ENCODE peak calls at places on chromosome 6, in ten cellular contexts. One of them, this sample, is unnamed.

GRCh38 chr6:121851056-121851455 is 415.6 kb downstream of the GJA1 start:
- DNase-seq in effector memory CD4-positive, alpha-beta T cell: no peak
- DNase-seq in fibroblast of lung: peak
- DNase-seq in trophoblast cell: no peak
- DNase-seq in left ventricle myocardium inferior: no peak
- DNase-seq in CD8-positive, alpha-beta memory T cell: no peak
- DNase-seq in fibroblast of pulmonary artery: no peak
- DNase-seq in fibroblast of mammary gland: no peak
- DNase-seq in WERI-Rb-1: peak
- DNase-seq in aorta: no peak
- DNase-seq in this sample: peak

GRCh38 chr6:17015551-17016381 is 86.1 kb upstream of the STMND1 start:
- DNase-seq in fibroblast of pulmonary artery: peak
- DNase-seq in CD8-positive, alpha-beta memory T cell: peak
- DNase-seq in fibroblast of lung: peak
- DNase-seq in fibroblast of mammary gland: no peak
- DNase-seq in left ventricle myocardium inferior: peak
- DNase-seq in effector memory CD4-positive, alpha-beta T cell: no peak
- DNase-seq in trophoblast cell: no peak
- DNase-seq in aorta: peak
- DNase-seq in WERI-Rb-1: no peak
- DNase-seq in this sample: no peak

GRCh38 chr6:4522453-4522852 is 253.8 kb upstream of the CDYL start:
- DNase-seq in fibroblast of mammary gland: no peak
- DNase-seq in left ventricle myocardium inferior: no peak
- DNase-seq in CD8-positive, alpha-beta memory T cell: no peak
- DNase-seq in trophoblast cell: peak
- DNase-seq in fibroblast of lung: no peak
- DNase-seq in WERI-Rb-1: no peak
- DNase-seq in aorta: no peak
- DNase-seq in effector memory CD4-positive, alpha-beta T cell: no peak
- DNase-seq in fibroblast of pulmonary artery: no peak
- DNase-seq in this sample: no peak

GRCh38 chr6:56806368-56806767 is 148.5 kb upstream of the BEND6 start:
- DNase-seq in CD8-positive, alpha-beta memory T cell: no peak
- DNase-seq in left ventricle myocardium inferior: no peak
- DNase-seq in fibroblast of pulmonary artery: no peak
- DNase-seq in effector memory CD4-positive, alpha-beta T cell: no peak
- DNase-seq in fibroblast of mammary gland: no peak
- DNase-seq in trophoblast cell: no peak
- DNase-seq in aorta: no peak
- DNase-seq in WERI-Rb-1: no peak
- DNase-seq in fibroblast of lung: no peak
- DNase-seq in this sample: no peak

GRCh38 chr6:131101911-131102680 is 33.2 kb upstream of the AKAP7 start:
- DNase-seq in aorta: no peak
- DNase-seq in fibroblast of lung: peak
- DNase-seq in trophoblast cell: peak
- DNase-seq in fibroblast of pulmonary artery: no peak
- DNase-seq in effector memory CD4-positive, alpha-beta T cell: no peak
- DNase-seq in fibroblast of mammary gland: no peak
- DNase-seq in CD8-positive, alpha-beta memory T cell: no peak
- DNase-seq in left ventricle myocardium inferior: no peak
- DNase-seq in WERI-Rb-1: no peak
- DNase-seq in this sample: peak

GRCh38 chr6:13338038-13338437 is 9.7 kb upstream of the TBC1D7 start:
- DNase-seq in fibroblast of lung: no peak
- DNase-seq in fibroblast of mammary gland: no peak
- DNase-seq in fibroblast of pulmonary artery: no peak
- DNase-seq in aorta: no peak
- DNase-seq in trophoblast cell: no peak
- DNase-seq in WERI-Rb-1: no peak
- DNase-seq in effector memory CD4-positive, alpha-beta T cell: no peak
- DNase-seq in left ventricle myocardium inferior: no peak
- DNase-seq in CD8-positive, alpha-beta memory T cell: no peak
- DNase-seq in this sample: no peak

GRCh38 chr6:117506180-117506835 is 23.8 kb downstream of the DCBLD1 start:
- DNase-seq in fibroblast of mammary gland: peak
- DNase-seq in aorta: no peak
- DNase-seq in trophoblast cell: no peak
- DNase-seq in left ventricle myocardium inferior: no peak
- DNase-seq in fibroblast of lung: peak
- DNase-seq in effector memory CD4-positive, alpha-beta T cell: no peak
- DNase-seq in WERI-Rb-1: no peak
- DNase-seq in fibroblast of pulmonary artery: peak
- DNase-seq in CD8-positive, alpha-beta memory T cell: no peak
- DNase-seq in this sample: peak

GRCh38 chr6:1527098-1527497 is 82.6 kb upstream of the FOXC1 start:
- DNase-seq in CD8-positive, alpha-beta memory T cell: no peak
- DNase-seq in WERI-Rb-1: no peak
- DNase-seq in aorta: peak
- DNase-seq in left ventricle myocardium inferior: peak
- DNase-seq in fibroblast of lung: peak
- DNase-seq in trophoblast cell: no peak
- DNase-seq in fibroblast of pulmonary artery: peak
- DNase-seq in fibroblast of mammary gland: peak
- DNase-seq in effector memory CD4-positive, alpha-beta T cell: no peak
- DNase-seq in this sample: peak

GRCh38 chr6:136784910-136785746 is 7.1 kb downstream of the MAP3K5 start:
- DNase-seq in trophoblast cell: peak
- DNase-seq in effector memory CD4-positive, alpha-beta T cell: no peak
- DNase-seq in CD8-positive, alpha-beta memory T cell: peak
- DNase-seq in fibroblast of mammary gland: no peak
- DNase-seq in fibroblast of pulmonary artery: peak
- DNase-seq in fibroblast of lung: no peak
- DNase-seq in left ventricle myocardium inferior: peak
- DNase-seq in aorta: peak
- DNase-seq in WERI-Rb-1: no peak
- DNase-seq in this sample: no peak

GRCh38 chr6:110039996-110040383 is 61.9 kb downstream of the GPR6 start:
- DNase-seq in effector memory CD4-positive, alpha-beta T cell: peak
- DNase-seq in aorta: no peak
- DNase-seq in trophoblast cell: peak
- DNase-seq in CD8-positive, alpha-beta memory T cell: peak
- DNase-seq in fibroblast of lung: peak
- DNase-seq in WERI-Rb-1: peak
- DNase-seq in fibroblast of pulmonary artery: peak
- DNase-seq in left ventricle myocardium inferior: no peak
- DNase-seq in fibroblast of mammary gland: peak
- DNase-seq in this sample: peak

GRCh38 chr6:167300902-167301425 is 9.8 kb downstream of the UNC93A start:
- DNase-seq in fibroblast of pulmonary artery: no peak
- DNase-seq in left ventricle myocardium inferior: no peak
- DNase-seq in CD8-positive, alpha-beta memory T cell: no peak
- DNase-seq in effector memory CD4-positive, alpha-beta T cell: no peak
- DNase-seq in aorta: no peak
- DNase-seq in WERI-Rb-1: no peak
- DNase-seq in fibroblast of lung: no peak
- DNase-seq in fibroblast of mammary gland: no peak
- DNase-seq in trophoblast cell: no peak
- DNase-seq in this sample: no peak

DNA sequence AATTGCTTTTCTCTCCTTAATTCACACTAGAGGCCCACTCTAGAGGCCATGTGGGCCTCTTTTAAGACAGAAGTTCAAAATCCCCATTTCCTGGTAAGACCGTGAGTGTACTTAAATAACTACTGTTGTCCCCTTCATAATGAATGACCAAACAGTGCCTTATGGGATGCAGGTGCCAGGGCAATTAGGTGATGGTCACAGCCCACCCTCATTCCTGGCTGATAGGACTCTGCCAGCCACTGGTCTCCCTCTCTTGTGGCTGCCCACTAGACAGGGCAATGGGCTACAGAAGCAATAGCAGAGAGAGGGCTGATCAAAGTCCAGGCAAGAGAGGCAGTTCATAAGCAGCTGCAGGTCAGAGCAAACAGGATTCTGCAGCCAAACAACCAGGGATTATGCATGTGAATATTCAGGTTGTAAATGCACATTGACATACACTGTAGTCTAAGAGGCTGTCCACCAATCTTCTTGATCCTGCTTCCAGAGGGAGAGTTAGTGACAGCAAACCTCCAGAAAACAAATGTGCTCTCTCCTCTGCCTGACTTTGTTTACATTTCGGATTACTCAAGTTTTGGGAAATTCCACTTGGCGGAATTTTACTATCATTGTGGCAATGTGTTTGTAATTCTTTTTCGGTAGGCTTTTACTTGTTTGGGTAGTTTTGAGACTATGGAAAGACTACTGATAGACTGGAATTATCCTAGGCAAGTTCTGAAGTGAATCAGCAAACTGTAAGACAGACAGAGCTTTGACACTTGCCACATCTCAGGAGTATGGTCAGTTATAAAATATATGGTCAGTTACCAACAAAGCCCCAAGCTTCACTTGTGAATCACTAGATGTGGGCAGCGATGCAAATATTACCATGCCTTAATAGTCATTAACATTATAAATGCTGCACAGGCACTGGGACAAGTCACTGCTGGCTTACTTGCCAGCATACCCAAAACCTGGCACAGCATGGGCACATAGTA is 12.8 kb downstream of the PTPRK start:
- DNase-seq in effector memory CD4-positive, alpha-beta T cell: no peak
- DNase-seq in fibroblast of pulmonary artery: no peak
- DNase-seq in trophoblast cell: peak
- DNase-seq in fibroblast of mammary gland: peak
- DNase-seq in fibroblast of lung: peak
- DNase-seq in aorta: no peak
- DNase-seq in WERI-Rb-1: no peak
- DNase-seq in left ventricle myocardium inferior: no peak
- DNase-seq in CD8-positive, alpha-beta memory T cell: no peak
- DNase-seq in this sample: peak
- H3K4me3 ChIP-seq in effector memory CD4-positive, alpha-beta T cell: no peak
- H3K4me3 ChIP-seq in fibroblast of pulmonary artery: no peak
- H3K4me3 ChIP-seq in trophoblast cell: no peak
- H3K4me3 ChIP-seq in fibroblast of mammary gland: no peak
- H3K4me3 ChIP-seq in fibroblast of lung: no peak
- H3K4me3 ChIP-seq in aorta: no peak
- H3K4me3 ChIP-seq in WERI-Rb-1: no peak
- H3K4me3 ChIP-seq in left ventricle myocardium inferior: no peak
- H3K4me3 ChIP-seq in CD8-positive, alpha-beta memory T cell: no peak
- H3K4me3 ChIP-seq in this sample: no peak

GRCh38 chr6:65746302-65746701 is 39.3 kb upstream of the EYS start:
- DNase-seq in fibroblast of pulmonary artery: no peak
- DNase-seq in WERI-Rb-1: no peak
- DNase-seq in aorta: no peak
- DNase-seq in trophoblast cell: no peak
- DNase-seq in fibroblast of mammary gland: no peak
- DNase-seq in CD8-positive, alpha-beta memory T cell: no peak
- DNase-seq in left ventricle myocardium inferior: no peak
- DNase-seq in fibroblast of lung: no peak
- DNase-seq in effector memory CD4-positive, alpha-beta T cell: no peak
- DNase-seq in this sample: no peak

GRCh38 chr6:65745614-65746013 is 38.6 kb upstream of the EYS start:
- DNase-seq in aorta: no peak
- DNase-seq in left ventricle myocardium inferior: no peak
- DNase-seq in WERI-Rb-1: no peak
- DNase-seq in fibroblast of mammary gland: no peak
- DNase-seq in fibroblast of pulmonary artery: no peak
- DNase-seq in trophoblast cell: no peak
- DNase-seq in effector memory CD4-positive, alpha-beta T cell: no peak
- DNase-seq in fibroblast of lung: no peak
- DNase-seq in CD8-positive, alpha-beta memory T cell: no peak
- DNase-seq in this sample: no peak
- H3K4me3 ChIP-seq in aorta: no peak
- H3K4me3 ChIP-seq in left ventricle myocardium inferior: no peak
- H3K4me3 ChIP-seq in WERI-Rb-1: no peak
- H3K4me3 ChIP-seq in fibroblast of mammary gland: no peak
- H3K4me3 ChIP-seq in fibroblast of pulmonary artery: no peak
- H3K4me3 ChIP-seq in trophoblast cell: no peak
- H3K4me3 ChIP-seq in effector memory CD4-positive, alpha-beta T cell: no peak
- H3K4me3 ChIP-seq in fibroblast of lung: no peak
- H3K4me3 ChIP-seq in CD8-positive, alpha-beta memory T cell: no peak
- H3K4me3 ChIP-seq in this sample: no peak

GRCh38 chr6:148406579-148407371 is 64.1 kb downstream of the SASH1 start:
- DNase-seq in trophoblast cell: no peak
- DNase-seq in fibroblast of lung: no peak
- DNase-seq in aorta: no peak
- DNase-seq in left ventricle myocardium inferior: no peak
- DNase-seq in WERI-Rb-1: no peak
- DNase-seq in fibroblast of pulmonary artery: no peak
- DNase-seq in CD8-positive, alpha-beta memory T cell: no peak
- DNase-seq in effector memory CD4-positive, alpha-beta T cell: no peak
- DNase-seq in fibroblast of mammary gland: no peak
- DNase-seq in this sample: no peak

GRCh38 chr6:148401581-148401980 is 58.9 kb downstream of the SASH1 start:
- DNase-seq in fibroblast of mammary gland: no peak
- DNase-seq in fibroblast of pulmonary artery: no peak
- DNase-seq in fibroblast of lung: no peak
- DNase-seq in effector memory CD4-positive, alpha-beta T cell: no peak
- DNase-seq in left ventricle myocardium inferior: no peak
- DNase-seq in aorta: no peak
- DNase-seq in WERI-Rb-1: no peak
- DNase-seq in CD8-positive, alpha-beta memory T cell: no peak
- DNase-seq in trophoblast cell: no peak
- DNase-seq in this sample: no peak

GRCh38 chr6:148404456-148405022 is 61.9 kb downstream of the SASH1 start:
- DNase-seq in left ventricle myocardium inferior: no peak
- DNase-seq in CD8-positive, alpha-beta memory T cell: no peak
- DNase-seq in aorta: no peak
- DNase-seq in WERI-Rb-1: no peak
- DNase-seq in fibroblast of mammary gland: no peak
- DNase-seq in trophoblast cell: no peak
- DNase-seq in fibroblast of pulmonary artery: no peak
- DNase-seq in effector memory CD4-positive, alpha-beta T cell: no peak
- DNase-seq in fibroblast of lung: no peak
- DNase-seq in this sample: no peak

GRCh38 chr6:148405893-148406292 is 63.3 kb downstream of the SASH1 start:
- DNase-seq in fibroblast of lung: no peak
- DNase-seq in left ventricle myocardium inferior: no peak
- DNase-seq in fibroblast of mammary gland: no peak
- DNase-seq in CD8-positive, alpha-beta memory T cell: no peak
- DNase-seq in fibroblast of pulmonary artery: no peak
- DNase-seq in WERI-Rb-1: no peak
- DNase-seq in effector memory CD4-positive, alpha-beta T cell: no peak
- DNase-seq in aorta: no peak
- DNase-seq in trophoblast cell: no peak
- DNase-seq in this sample: no peak

DNA sequence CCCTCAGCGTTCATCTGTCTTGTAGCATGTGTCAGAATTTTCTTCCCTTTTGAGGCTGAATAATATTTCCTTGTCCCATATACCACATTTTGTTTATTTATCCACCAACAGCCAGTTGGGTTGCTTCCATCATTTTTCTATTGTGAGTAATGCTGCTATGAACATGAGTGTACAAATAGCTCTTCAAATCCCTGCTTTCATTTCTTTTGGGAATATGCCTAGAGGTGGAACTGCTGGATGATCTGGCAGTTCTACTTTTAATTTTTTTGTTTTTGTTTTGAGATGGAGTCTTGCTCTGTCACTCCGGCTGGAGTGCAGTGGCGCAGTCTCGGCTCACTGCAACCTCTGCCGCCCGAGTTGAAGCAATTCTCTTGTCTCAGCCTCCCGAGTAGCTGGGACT is 64.7 kb downstream of the SASH1 start:
- DNase-seq in fibroblast of mammary gland: peak
- DNase-seq in fibroblast of pulmonary artery: peak
- DNase-seq in fibroblast of lung: peak
- DNase-seq in trophoblast cell: peak
- DNase-seq in aorta: peak
- DNase-seq in left ventricle myocardium inferior: no peak
- DNase-seq in CD8-positive, alpha-beta memory T cell: no peak
- DNase-seq in WERI-Rb-1: no peak
- DNase-seq in effector memory CD4-positive, alpha-beta T cell: no peak
- DNase-seq in this sample: peak
- H3K4me3 ChIP-seq in fibroblast of mammary gland: no peak
- H3K4me3 ChIP-seq in fibroblast of pulmonary artery: no peak
- H3K4me3 ChIP-seq in fibroblast of lung: no peak
- H3K4me3 ChIP-seq in trophoblast cell: no peak
- H3K4me3 ChIP-seq in aorta: no peak
- H3K4me3 ChIP-seq in left ventricle myocardium inferior: no peak
- H3K4me3 ChIP-seq in CD8-positive, alpha-beta memory T cell: no peak
- H3K4me3 ChIP-seq in WERI-Rb-1: no peak
- H3K4me3 ChIP-seq in effector memory CD4-positive, alpha-beta T cell: no peak
- H3K4me3 ChIP-seq in this sample: no peak

GRCh38 chr6:93142382-93142781 is 277.0 kb downstream of the EPHA7 start:
- DNase-seq in fibroblast of mammary gland: no peak
- DNase-seq in fibroblast of lung: no peak
- DNase-seq in aorta: no peak
- DNase-seq in trophoblast cell: no peak
- DNase-seq in left ventricle myocardium inferior: no peak
- DNase-seq in CD8-positive, alpha-beta memory T cell: no peak
- DNase-seq in effector memory CD4-positive, alpha-beta T cell: no peak
- DNase-seq in fibroblast of pulmonary artery: no peak
- DNase-seq in WERI-Rb-1: no peak
- DNase-seq in this sample: no peak
- H3K4me3 ChIP-seq in fibroblast of mammary gland: no peak
- H3K4me3 ChIP-seq in fibroblast of lung: no peak
- H3K4me3 ChIP-seq in aorta: no peak
- H3K4me3 ChIP-seq in trophoblast cell: no peak
- H3K4me3 ChIP-seq in left ventricle myocardium inferior: no peak
- H3K4me3 ChIP-seq in CD8-positive, alpha-beta memory T cell: no peak
- H3K4me3 ChIP-seq in effector memory CD4-positive, alpha-beta T cell: no peak
- H3K4me3 ChIP-seq in fibroblast of pulmonary artery: no peak
- H3K4me3 ChIP-seq in WERI-Rb-1: no peak
- H3K4me3 ChIP-seq in this sample: no peak

This sample was measured in fibroblast of the aortic adventitia.